ENCODE peak calls at places on chromosomes 4 and X, in four cellular contexts. P, G, T and Q are unnamed samples.

GRCh38 chr4:100391913-100392312 is 125.9 kb downstream of the EMCN start:
- DNase-seq in T (peak; percentile 61), P (no peak), G (no peak), Q (no peak)

GRCh38 chrX:103215037-103215767 is at the start of gene BEX4:
- DNase-seq in G (peak; percentile 87), P (peak; percentile 6), T (peak; percentile 68), Q (peak; percentile 92)

GRCh38 chr4:62548765-62549164 is 1348.6 kb downstream of the ADGRL3 start:
- DNase-seq in G (no peak), P (no peak), T (no peak), Q (no peak)

GRCh38 chr4:47836655-47837581 is 949 bp downstream of the CORIN start:
- DNase-seq in G (peak; percentile 95), T (peak; percentile 83), P (no peak), Q (peak; percentile 91)

GRCh38 chr4:99763635-99764101 is 53.0 kb upstream of the DAPP1 start:
- DNase-seq in G (no peak), T (peak; percentile 95), P (peak; percentile 49), Q (peak; percentile 24)

GRCh38 chr4:173014113-173014558 is 154.5 kb upstream of the GALNT7 start:
- DNase-seq in P (no peak), T (peak; percentile 57), G (peak; percentile 84), Q (peak; percentile 40)

GRCh38 chrX:66731398-66731797 is 92.5 kb upstream of the EDA2R start:
- DNase-seq in P (no peak), T (peak; percentile 34), G (peak; percentile 67), Q (peak; percentile 14)

GRCh38 chr4:94285666-94286065 is 57.0 kb downstream of the HPGDS start:
- DNase-seq in T (no peak), P (no peak), G (no peak), Q (no peak)

GRCh38 chr4:69122476-69122875 is 26.2 kb downstream of the UGT2B7 start:
- DNase-seq in T (no peak), P (no peak), G (no peak), Q (no peak)

GRCh38 chr4:138175337-138175794 is 66.8 kb downstream of the SLC7A11 start:
- DNase-seq in G (no peak), P (no peak), T (no peak), Q (peak; percentile 81)

GRCh38 chr4:86543560-86544312 is 50.4 kb upstream of the PTPN13 start:
- DNase-seq in T (no peak), G (peak; percentile 6), P (no peak), Q (no peak)

GRCh38 chrX:154695913-154696312 is 42.5 kb upstream of the CTAG2 start:
- DNase-seq in G (no peak), P (no peak), T (no peak), Q (no peak)

GRCh38 chrX:44828008-44828605 is 15.7 kb upstream of the DUSP21 start:
- DNase-seq in P (peak; percentile 10), T (peak; percentile 94), G (no peak), Q (no peak)

GRCh38 chr4:19686456-19686855 is 565.2 kb upstream of the SLIT2 start:
- DNase-seq in G (no peak), T (no peak), P (no peak), Q (no peak)

GRCh38 chr4:11805837-11806236 is 377.1 kb upstream of the HS3ST1 start:
- DNase-seq in P (peak; percentile 53), G (peak; percentile 46), T (peak; percentile 37), Q (peak; percentile 48)
- TF ChIP-seq EZH2phosphoT487 in P (no peak), G (no peak), T (no peak), Q (no peak)

GRCh38 chr4:2243682-2244380 is 1.9 kb upstream of the HAUS3 start:
- DNase-seq in T (no peak), G (no peak), P (no peak), Q (peak; percentile 52)
- TF ChIP-seq CTCF in T (peak; percentile 24), G (peak; percentile 46), P (peak; percentile 21), Q (peak; percentile 28)

GRCh38 chr4:174405923-174406322 is 116.4 kb downstream of the HPGD start:
- DNase-seq in P (no peak), G (no peak), T (peak; percentile 54), Q (no peak)

GRCh38 chr4:174406416-174406815 is 115.9 kb downstream of the HPGD start:
- DNase-seq in T (no peak), G (no peak), P (no peak), Q (no peak)

GRCh38 chr4:174403177-174403543 is 119.1 kb downstream of the HPGD start:
- DNase-seq in P (no peak), T (no peak), G (no peak), Q (no peak)

GRCh38 chr4:174404677-174405076 is 117.6 kb downstream of the HPGD start:
- DNase-seq in G (no peak), T (no peak), P (no peak), Q (no peak)

DNA sequence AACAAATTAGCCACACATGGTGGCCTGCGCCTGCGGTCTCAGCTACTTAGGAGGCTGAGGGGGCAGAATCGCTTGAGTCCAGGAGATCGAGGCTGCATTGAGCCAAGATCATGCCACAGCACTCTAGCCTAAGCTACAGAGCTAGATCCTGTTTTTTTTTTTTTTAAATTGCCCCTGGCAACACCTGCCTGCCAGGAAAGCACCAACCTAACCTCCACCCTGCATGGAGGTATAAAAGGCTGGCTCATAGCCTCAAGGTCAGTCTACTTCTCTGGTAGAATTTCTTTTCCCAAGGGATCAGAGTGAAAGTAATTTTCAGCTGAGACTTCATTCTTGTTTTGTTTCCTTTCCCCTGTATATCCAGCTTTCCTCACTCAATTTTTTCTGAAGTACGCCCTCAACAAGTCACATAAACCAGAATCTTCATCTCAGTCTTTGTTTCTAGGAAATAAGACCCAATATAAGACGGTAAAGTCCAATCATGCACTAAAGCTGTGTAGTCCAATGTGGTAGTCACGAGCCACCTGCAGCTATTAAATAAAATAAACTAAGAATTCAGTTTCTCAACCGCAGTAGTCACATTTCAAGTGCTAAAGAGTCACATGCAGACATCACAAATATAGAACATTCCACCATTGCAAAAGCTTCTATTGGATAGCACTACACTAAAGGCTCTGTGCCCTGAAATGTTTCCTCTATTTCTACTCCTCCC is 113.3 kb downstream of the HPGD start:
- DNase-seq in G (no peak), T (no peak), P (no peak), Q (no peak)
- H2AFZ ChIP-seq in G (peak overlapping the region; percentile 38), T (no peak overlapping the region), P (no peak overlapping the region), Q (no peak overlapping the region)

DNA sequence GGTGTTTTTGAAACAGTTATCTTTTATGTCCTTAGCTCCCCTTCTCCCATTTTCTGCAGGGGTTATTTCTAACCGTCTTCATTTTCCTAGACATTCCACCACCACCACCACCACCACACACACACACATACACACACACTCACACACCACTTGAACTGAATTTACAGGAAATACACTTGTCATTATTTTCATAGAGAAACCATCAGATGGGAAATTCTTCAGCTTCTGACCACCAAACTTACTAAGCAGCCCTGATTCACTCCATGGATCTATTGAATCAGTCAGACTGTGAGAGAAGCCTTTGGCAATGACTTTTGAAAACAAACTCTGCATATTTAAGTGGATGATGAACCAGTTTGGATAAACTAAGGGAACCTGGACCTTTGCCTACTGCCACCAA is 210.1 kb upstream of the NHS start:
- DNase-seq in P (no peak), G (no peak), T (no peak), Q (no peak)
- TF ChIP-seq EZH2phosphoT487 in P (no peak), G (no peak), T (no peak), Q (no peak)

GRCh38 chr4:88587285-88587684 is 5.0 kb upstream of the HERC3 start:
- DNase-seq in T (no peak), G (no peak), P (no peak), Q (no peak)

GRCh38 chr4:88592600-88593448 is 544 bp downstream of the HERC3 start:
- DNase-seq in P (peak; percentile 48), G (peak; percentile 69), T (peak; percentile 83), Q (peak; percentile 91)

GRCh38 chr4:88597970-88598369 is 5.7 kb downstream of the HERC3 start:
- DNase-seq in T (no peak), P (no peak), G (no peak), Q (no peak)

GRCh38 chr4:88591787-88592599 is at the start of gene HERC3:
- DNase-seq in G (peak; percentile 92), T (peak; percentile 83), P (peak; percentile 59), Q (peak; percentile 95)
- TF ChIP-seq CTCF in G (no peak), T (no peak), P (no peak), Q (no peak)

GRCh38 chr4:76087007-76087769 is 12.7 kb downstream of the ART3 start:
- DNase-seq in P (peak; percentile 62), T (peak; percentile 73), G (peak; percentile 92), Q (peak; percentile 77)
- H2AFZ ChIP-seq in P (peak overlapping the region; percentile 83), T (peak overlapping the region; percentile 91), G (peak overlapping the region; percentile 75), Q (peak overlapping the region; percentile 42)

GRCh38 chr4:153518637-153519384 is 52.7 kb downstream of the TMEM131L start:
- DNase-seq in T (no peak), G (no peak), P (no peak), Q (peak; percentile 34)
- TF ChIP-seq EZH2phosphoT487 in T (no peak), G (no peak), P (no peak), Q (no peak)